ENCODE peak calls at places on chromosomes 11 and 22, in nine cellular contexts. T is AG20443; V is left cardiac atrium; L is midbrain; F is lung microvascular endothelial cell; Y is stimulated activated CD4-positive, alpha-beta T cell treated with anti-CD3 and anti-CD28 coated beads, Interleukin-2, amount 100 ng/mL, for 48 hours; D is EL; B is stimulated activated naive CD8-positive, alpha-beta T cell treated with anti-CD3 and anti-CD28 coated beads, Interleukin-15, Interleukin-2, amounts not matched to agents 100 U/mL and 50 U/mL, for 24 hours; E is stimulated activated CD8-positive, alpha-beta memory T cell treated with anti-CD3 and anti-CD28 coated beads, Interleukin-4, amount 100 ng/mL, for 24 hours. U is an unnamed sample.
A peak's percentile ranks its signal among the peaks of the same experiment; 100 is the strongest.

GRCh38 chr11:65114538-65115171 is 2.8 kb downstream of the ZNHIT2 start:
- DNase-seq in D (no peak), B (no peak), Y (no peak), T (no peak), V (no peak), E (no peak), L (no peak), F (no peak), U (no peak)

GRCh38 chr11:113818426-113818825 is 38.8 kb downstream of the CLDN25 start:
- DNase-seq in T (no peak), F (no peak), V (no peak), Y (no peak), B (no peak), L (no peak), E (no peak), D (peak; percentile 6), U (no peak)

GRCh38 chr11:64537876-64538275 is 53.1 kb upstream of the SLC22A12 start:
- DNase-seq in D (no peak), Y (no peak), F (no peak), E (no peak), L (no peak), B (no peak), V (no peak), T (no peak), U (no peak)

GRCh38 chr11:45328726-45329125 is 42.6 kb upstream of the SYT13 start:
- DNase-seq in B (no peak), L (no peak), F (no peak), D (no peak), Y (no peak), T (no peak), V (no peak), E (no peak), U (no peak)

GRCh38 chr22:24983151-24983550 is 30.6 kb downstream of the KIAA1671 start:
- DNase-seq in D (no peak), Y (no peak), F (peak; percentile 58), L (no peak), B (no peak), V (no peak), E (no peak), T (no peak), U (no peak)

GRCh38 chr22:44277404-44278135 is 35.2 kb downstream of the SHISAL1 start:
- DNase-seq in V (no peak), T (no peak), L (no peak), D (no peak), Y (no peak), B (no peak), F (no peak), E (no peak), U (no peak)

GRCh38 chr11:66275396-66275795 is 2.6 kb upstream of the CNIH2 start:
- DNase-seq in D (no peak), Y (no peak), E (no peak), B (no peak), L (no peak), F (no peak), T (no peak), V (no peak), U (no peak)

GRCh38 chr11:119450590-119450989 is 27.6 kb upstream of the THY1 start:
- DNase-seq in E (no peak), B (no peak), V (no peak), T (no peak), F (no peak), Y (no peak), D (no peak), L (no peak), U (no peak)

GRCh38 chr11:5071815-5072214 is 2.4 kb downstream of the OR52E1 start:
- DNase-seq in V (no peak), E (no peak), D (no peak), T (peak; percentile 5), L (no peak), F (no peak), B (no peak), Y (no peak), U (no peak)

GRCh38 chr22:24427500-24428164 is at the start of gene ADORA2A:
- DNase-seq in L (no peak), Y (peak; percentile 58), B (peak; percentile 89), F (no peak), T (no peak), V (no peak), E (peak; percentile 75), D (no peak), U (no peak)

GRCh38 chr22:33792837-33793236 is 127.4 kb downstream of the LARGE1 start:
- DNase-seq in Y (no peak), L (no peak), B (no peak), E (no peak), D (no peak), T (peak; percentile 51), F (no peak), V (no peak), U (no peak)

GRCh38 chr11:86431258-86431657 is 56.6 kb downstream of the CCDC81 start:
- DNase-seq in V (no peak), B (no peak), L (no peak), D (no peak), E (no peak), T (no peak), F (no peak), Y (no peak), U (no peak)

GRCh38 chr22:24402460-24403192 is 24.8 kb upstream of the ADORA2A start:
- DNase-seq in L (peak; percentile 19), T (peak; percentile 86), E (no peak), V (peak; percentile 86), B (no peak), D (peak; percentile 97), Y (no peak), F (peak; percentile 92), U (no peak)

GRCh38 chr11:65433657-65434056 is 11.1 kb downstream of the NEAT1 start:
- DNase-seq in F (no peak), T (no peak), D (no peak), B (no peak), Y (no peak), V (no peak), E (no peak), L (no peak), U (no peak)

GRCh38 chr11:1219836-1220810 is 2.7 kb upstream of the MUC5B start:
- DNase-seq in D (no peak), V (peak; percentile 13), F (peak; percentile 6), T (no peak), L (no peak), Y (no peak), E (no peak), B (no peak), U (no peak)